ENCODE peak calls at places on chromosome 6, in four cellular contexts. One of them, this sample, is unnamed.

GRCh38 chr6:70281923-70282902 is 20.7 kb downstream of the COL9A1 start:
- DNase-seq in prostate gland: no peak
- DNase-seq in GM23338: peak; percentile 81
- DNase-seq in K562: peak; percentile 39
- DNase-seq in this sample: no peak

GRCh38 chr6:144263786-144264185 is 21.3 kb upstream of the UTRN start:
- DNase-seq in prostate gland: no peak
- DNase-seq in GM23338: no peak
- DNase-seq in K562: no peak
- DNase-seq in this sample: no peak

GRCh38 chr6:16918586-16918985 is 157.3 kb upstream of the ATXN1 start:
- DNase-seq in prostate gland: no peak
- DNase-seq in GM23338: peak; percentile 26
- DNase-seq in K562: no peak
- DNase-seq in this sample: no peak

GRCh38 chr6:53858913-53859312 is 64.1 kb downstream of the LRRC1 start:
- DNase-seq in prostate gland: no peak
- DNase-seq in GM23338: no peak
- DNase-seq in K562: no peak
- DNase-seq in this sample: no peak

GRCh38 chr6:7232351-7232750 is 80.6 kb downstream of the SSR1 start:
- DNase-seq in prostate gland: no peak
- DNase-seq in GM23338: no peak
- DNase-seq in K562: no peak
- DNase-seq in this sample: no peak

GRCh38 chr6:158213925-158214674 is 46.0 kb downstream of the GTF2H5 start:
- DNase-seq in prostate gland: peak; percentile 51
- DNase-seq in GM23338: peak; percentile 89
- DNase-seq in K562: peak; percentile 57
- DNase-seq in this sample: peak; percentile 74

GRCh38 chr6:32154514-32155161 is 697 bp downstream of the PPT2 start:
- DNase-seq in prostate gland: peak; percentile 79
- DNase-seq in GM23338: peak; percentile 91
- DNase-seq in K562: peak; percentile 85
- DNase-seq in this sample: peak; percentile 89

GRCh38 chr6:162733489-162733888 is 5.7 kb downstream of the PACRG start:
- DNase-seq in prostate gland: no peak
- DNase-seq in GM23338: peak; percentile 25
- DNase-seq in K562: no peak
- DNase-seq in this sample: no peak

GRCh38 chr6:140857734-140858380 is 1274.9 kb upstream of the GJE1 start:
- DNase-seq in prostate gland: no peak
- DNase-seq in GM23338: no peak
- DNase-seq in K562: no peak
- DNase-seq in this sample: no peak

GRCh38 chr6:79810153-79810806 is 137.1 kb downstream of the ELOVL4 start:
- DNase-seq in prostate gland: no peak
- DNase-seq in GM23338: peak; percentile 27
- DNase-seq in K562: no peak
- DNase-seq in this sample: no peak

GRCh38 chr6:138162104-138162946 is 586 bp downstream of the ARFGEF3 start:
- DNase-seq in prostate gland: peak; percentile 31
- DNase-seq in GM23338: peak; percentile 59
- DNase-seq in K562: no peak
- DNase-seq in this sample: no peak

GRCh38 chr6:41061196-41061726 is 8.3 kb downstream of the APOBEC2 start:
- DNase-seq in prostate gland: no peak
- DNase-seq in GM23338: no peak
- DNase-seq in K562: no peak
- DNase-seq in this sample: no peak

GRCh38 chr6:2890981-2891767 is 11.9 kb downstream of the SERPINB9 start:
- DNase-seq in prostate gland: no peak
- DNase-seq in GM23338: no peak
- DNase-seq in K562: no peak
- DNase-seq in this sample: no peak

GRCh38 chr6:13368716-13369115 is 40.4 kb upstream of the TBC1D7 start:
- DNase-seq in prostate gland: no peak
- DNase-seq in GM23338: no peak
- DNase-seq in K562: no peak
- DNase-seq in this sample: no peak

GRCh38 chr6:132818404-132819359 is 4.3 kb downstream of the RPS12 start:
- DNase-seq in prostate gland: no peak
- DNase-seq in GM23338: peak; percentile 17
- DNase-seq in K562: no peak
- DNase-seq in this sample: no peak

GRCh38 chr6:16496982-16497823 is 258.8 kb downstream of the GMPR start:
- DNase-seq in prostate gland: no peak
- DNase-seq in GM23338: peak; percentile 56
- DNase-seq in K562: no peak
- DNase-seq in this sample: no peak

GRCh38 chr6:19013011-19013410 is 625.9 kb downstream of the RNF144B start:
- DNase-seq in prostate gland: no peak
- DNase-seq in GM23338: no peak
- DNase-seq in K562: no peak
- DNase-seq in this sample: no peak

GRCh38 chr6:34063641-34064040 is 82.2 kb downstream of the GRM4 start:
- DNase-seq in prostate gland: no peak
- DNase-seq in GM23338: no peak
- DNase-seq in K562: no peak
- DNase-seq in this sample: no peak

GRCh38 chr6:2432258-2432657 is 186.9 kb upstream of the GMDS start:
- DNase-seq in prostate gland: no peak
- DNase-seq in GM23338: no peak
- DNase-seq in K562: no peak
- DNase-seq in this sample: no peak

GRCh38 chr6:110813813-110814487 is 1.3 kb downstream of the CDK19 start:
- DNase-seq in prostate gland: peak; percentile 53
- DNase-seq in GM23338: peak; percentile 14
- DNase-seq in K562: no peak
- DNase-seq in this sample: no peak

GRCh38 chr6:16793828-16794412 is 32.7 kb upstream of the ATXN1 start:
- DNase-seq in prostate gland: no peak
- DNase-seq in GM23338: no peak
- DNase-seq in K562: no peak
- DNase-seq in this sample: no peak

GRCh38 chr6:168619560-168620314 is 178.8 kb downstream of the SMOC2 start:
- DNase-seq in prostate gland: no peak
- DNase-seq in GM23338: no peak
- DNase-seq in K562: no peak
- DNase-seq in this sample: peak; percentile 27

GRCh38 chr6:125077453-125077852 is 76.1 kb upstream of the TPD52L1 start:
- DNase-seq in prostate gland: no peak
- DNase-seq in GM23338: peak; percentile 51
- DNase-seq in K562: no peak
- DNase-seq in this sample: no peak

GRCh38 chr6:157215702-157216101 is 107.6 kb downstream of the TMEM242 start:
- DNase-seq in prostate gland: no peak
- DNase-seq in GM23338: no peak
- DNase-seq in K562: no peak
- DNase-seq in this sample: no peak

GRCh38 chr6:141097471-141097870 is 1035.3 kb upstream of the GJE1 start:
- DNase-seq in prostate gland: no peak
- DNase-seq in GM23338: no peak
- DNase-seq in K562: no peak
- DNase-seq in this sample: no peak

GRCh38 chr6:29661071-29661470 is 4.2 kb downstream of the MOG start:
- DNase-seq in prostate gland: no peak
- DNase-seq in GM23338: peak; percentile 61
- DNase-seq in K562: no peak
- DNase-seq in this sample: no peak

GRCh38 chr6:29666826-29667130 is 9.9 kb downstream of the MOG start:
- DNase-seq in prostate gland: no peak
- DNase-seq in GM23338: peak; percentile 66
- DNase-seq in K562: no peak
- DNase-seq in this sample: no peak

GRCh38 chr6:29667158-29667557 is 10.3 kb downstream of the MOG start:
- DNase-seq in prostate gland: no peak
- DNase-seq in GM23338: peak; percentile 96
- DNase-seq in K562: no peak
- DNase-seq in this sample: no peak

GRCh38 chr6:29665942-29666825 is 9.3 kb downstream of the MOG start:
- DNase-seq in prostate gland: no peak
- DNase-seq in GM23338: peak; percentile 45
- DNase-seq in K562: no peak
- DNase-seq in this sample: no peak

DNA sequence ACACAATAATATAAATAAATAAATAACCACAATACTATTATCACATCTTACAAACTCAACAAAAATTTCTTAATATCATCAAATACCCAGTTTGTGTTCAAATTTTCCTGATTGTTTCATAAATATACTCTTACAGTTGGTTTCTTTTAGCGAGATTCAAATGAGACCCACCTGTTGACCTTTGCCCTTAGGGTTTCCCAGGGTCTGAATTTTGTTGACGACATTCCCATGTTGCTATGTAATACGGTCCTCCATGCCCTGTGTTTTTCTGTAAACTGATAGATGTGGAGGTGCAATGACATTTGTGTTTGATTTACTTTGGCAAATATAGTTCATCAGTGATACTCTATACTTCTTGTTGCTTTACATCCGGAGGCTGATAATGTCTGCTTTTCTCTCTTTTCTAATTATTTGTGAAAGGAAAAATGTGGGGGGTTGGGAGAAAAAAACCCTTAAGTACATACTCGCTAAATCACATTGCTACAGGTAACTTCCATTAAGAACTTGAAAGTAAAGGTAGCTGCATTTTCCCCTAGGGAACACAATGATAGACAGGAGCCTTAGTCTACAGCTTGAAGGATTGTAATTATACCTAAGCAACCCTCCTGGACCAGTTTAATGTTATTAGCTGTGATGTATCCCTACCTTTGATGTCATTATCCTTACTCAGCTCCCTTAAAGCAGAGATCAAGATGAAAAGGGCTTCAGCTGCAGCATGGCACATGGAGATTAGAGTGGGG is 6.6 kb downstream of the MOG start:
- DNase-seq in prostate gland: no peak
- DNase-seq in GM23338: peak; percentile 55
- DNase-seq in K562: no peak
- DNase-seq in this sample: no peak
- TF ChIP-seq POLR2AphosphoS5 in prostate gland: no peak
- TF ChIP-seq POLR2AphosphoS5 in GM23338: no peak
- TF ChIP-seq POLR2AphosphoS5 in K562: no peak
- TF ChIP-seq POLR2AphosphoS5 in this sample: no peak

GRCh38 chr6:135183532-135184440 is 2.7 kb downstream of the MYB start:
- DNase-seq in prostate gland: peak; percentile 40
- DNase-seq in GM23338: peak; percentile 93
- DNase-seq in K562: peak; percentile 75
- DNase-seq in this sample: no peak
- TF ChIP-seq CTCF in prostate gland: no peak
- TF ChIP-seq CTCF in GM23338: peak; percentile 77
- TF ChIP-seq CTCF in K562: peak; percentile 92
- TF ChIP-seq CTCF in this sample: no peak

DNA sequence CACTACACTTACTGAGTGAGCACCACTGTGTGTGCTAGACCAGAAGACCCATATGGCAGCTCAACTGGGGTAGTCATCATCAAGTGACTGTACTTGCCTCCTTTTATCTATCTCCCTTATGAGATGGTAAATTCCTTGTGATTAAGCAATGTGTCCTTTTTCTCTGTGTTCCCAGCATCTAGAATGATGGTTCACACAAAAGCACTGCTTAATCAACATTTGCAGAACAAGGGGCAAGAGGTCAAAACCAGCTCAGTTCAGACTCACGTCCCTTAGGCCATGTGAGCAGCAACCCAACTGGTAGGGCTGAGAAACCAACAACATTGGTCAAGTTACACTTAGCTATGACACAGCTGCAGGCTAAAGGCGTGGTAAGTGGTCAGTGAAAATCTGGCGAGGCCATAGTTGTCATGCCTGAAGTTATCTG is 10.0 kb downstream of the TRAM2 start:
- DNase-seq in prostate gland: no peak
- DNase-seq in GM23338: no peak
- DNase-seq in K562: no peak
- DNase-seq in this sample: no peak
- TF ChIP-seq POLR2AphosphoS5 in prostate gland: no peak
- TF ChIP-seq POLR2AphosphoS5 in GM23338: no peak
- TF ChIP-seq POLR2AphosphoS5 in K562: no peak
- TF ChIP-seq POLR2AphosphoS5 in this sample: no peak

DNA sequence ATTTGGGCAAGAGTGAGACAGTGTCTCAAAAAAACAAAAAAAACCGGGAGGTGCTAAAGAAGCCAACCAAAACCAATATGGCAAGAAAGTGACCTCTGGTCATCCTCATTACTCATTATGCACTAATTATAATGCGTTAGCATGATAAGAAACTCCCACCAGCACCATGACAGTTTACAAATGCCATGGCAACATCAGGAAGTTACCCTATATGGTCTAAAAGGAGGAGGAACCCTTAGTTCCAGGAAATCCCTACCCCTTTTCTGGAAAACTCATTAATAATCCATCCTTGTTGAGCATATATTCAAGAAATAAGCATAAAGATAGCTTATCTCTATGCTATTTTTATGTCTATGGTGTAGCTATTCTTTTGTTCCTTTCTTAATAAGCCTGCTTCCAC is 31.7 kb downstream of the C6orf52 start:
- DNase-seq in prostate gland: no peak
- DNase-seq in GM23338: no peak
- DNase-seq in K562: no peak
- DNase-seq in this sample: no peak
- TF ChIP-seq CTCF in prostate gland: no peak
- TF ChIP-seq CTCF in GM23338: no peak
- TF ChIP-seq CTCF in K562: no peak
- TF ChIP-seq CTCF in this sample: no peak

DNA sequence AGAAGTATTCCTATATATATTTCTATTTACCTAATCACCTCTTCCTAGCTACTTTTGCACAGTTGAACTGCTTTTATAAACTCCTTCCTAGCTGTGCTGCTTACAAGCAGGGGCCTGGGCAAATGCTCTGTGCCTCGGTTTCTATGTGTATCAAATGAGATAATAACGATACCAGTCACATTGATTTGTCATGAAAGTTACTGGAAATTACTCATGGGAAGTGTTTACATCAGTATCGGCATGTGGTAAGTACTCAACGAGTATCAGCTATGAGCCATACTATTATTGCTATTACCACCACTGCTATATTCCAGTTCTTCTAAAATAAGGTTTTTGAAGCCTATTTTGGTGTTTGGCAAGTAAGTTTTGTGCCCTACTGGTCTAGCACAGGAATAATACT is 4.9 kb downstream of the LAMA4 start:
- DNase-seq in prostate gland: no peak
- DNase-seq in GM23338: no peak
- DNase-seq in K562: no peak
- DNase-seq in this sample: no peak
- TF ChIP-seq POLR2AphosphoS5 in prostate gland: no peak
- TF ChIP-seq POLR2AphosphoS5 in GM23338: no peak
- TF ChIP-seq POLR2AphosphoS5 in K562: no peak
- TF ChIP-seq POLR2AphosphoS5 in this sample: no peak

This sample was measured in sigmoid colon.